ENCODE peak calls at places on chromosomes 13 and 19, in ten cellular contexts. O, F, E, G, M, X, C, H, Q and S are unnamed samples. For H3K27me3, the result is how much of the 10 kb centered on the place peaks cover.

GRCh38 chr19:38877781-38878574 is at the start of gene RINL:
- DNase-seq in O (peak), F (no peak), E (no peak), G (no peak), M (peak), X (no peak), C (peak), H (peak), Q (no peak), S (no peak)

GRCh38 chr13:53201454-53202225 is 173.0 kb downstream of the OLFM4 start:
- DNase-seq in O (peak), F (no peak), E (peak), G (no peak), M (no peak), X (peak), C (no peak), H (peak), Q (peak), S (no peak)

GRCh38 chr13:76828316-76828741 is 57.9 kb downstream of the KCTD12 start:
- DNase-seq in O (no peak), F (no peak), E (no peak), G (peak), M (no peak), X (no peak), C (no peak), H (no peak), Q (no peak), S (no peak)

GRCh38 chr13:30165791-30166190 is 141.6 kb downstream of the KATNAL1 start:
- DNase-seq in O (no peak), F (peak), E (no peak), G (no peak), M (no peak), X (no peak), C (no peak), H (no peak), Q (no peak), S (no peak)

GRCh38 chr19:44005968-44006367 is 3.2 kb downstream of the ZNF230 start:
- DNase-seq in O (no peak), F (no peak), E (no peak), G (peak), M (no peak), X (no peak), C (no peak), H (no peak), Q (no peak), S (no peak)

GRCh38 chr19:46821512-46822359 is 28.9 kb downstream of the AP2S1 start:
- DNase-seq in O (peak), F (no peak), E (no peak), G (no peak), M (no peak), X (no peak), C (no peak), H (no peak), Q (no peak), S (no peak)

GRCh38 chr19:18284710-18285430 is 3.4 kb upstream of the JUND start:
- DNase-seq in O (no peak), F (no peak), E (no peak), G (no peak), M (no peak), X (no peak), C (no peak), H (no peak), Q (no peak), S (no peak)

GRCh38 chr13:111335263-111335662 is 14.8 kb downstream of the TEX29 start:
- DNase-seq in O (no peak), F (no peak), E (no peak), G (no peak), M (no peak), X (no peak), C (no peak), H (no peak), Q (no peak), S (no peak)

GRCh38 chr19:32166238-32166637 is 179.2 kb upstream of the ZNF507 start:
- DNase-seq in O (no peak), F (no peak), E (no peak), G (no peak), M (no peak), X (no peak), C (no peak), H (no peak), Q (no peak), S (no peak)

GRCh38 chr19:3575949-3576673 is 3.4 kb downstream of the HMG20B start:
- DNase-seq in O (no peak), F (no peak), E (no peak), G (no peak), M (no peak), X (no peak), C (no peak), H (no peak), Q (no peak), S (no peak)

GRCh38 chr13:81927347-81927746 is 1586.4 kb upstream of the SPRY2 start:
- DNase-seq in O (no peak), F (no peak), E (no peak), G (no peak), M (no peak), X (no peak), C (no peak), H (no peak), Q (no peak), S (no peak)

GRCh38 chr19:18802354-18802753 is 11.2 kb upstream of the COMP start:
- DNase-seq in O (no peak), F (no peak), E (no peak), G (no peak), M (no peak), X (no peak), C (no peak), H (no peak), Q (peak), S (no peak)

GRCh38 chr19:49458567-49458903 is 5.5 kb downstream of the ALDH16A1 start:
- DNase-seq in O (no peak), F (no peak), E (no peak), G (no peak), M (no peak), X (no peak), C (no peak), H (no peak), Q (no peak), S (no peak)

GRCh38 chr13:61884830-61885229 is 469.2 kb upstream of the PCDH20 start:
- DNase-seq in O (no peak), F (no peak), E (no peak), G (no peak), M (no peak), X (no peak), C (no peak), H (no peak), Q (no peak), S (no peak)

GRCh38 chr13:49247722-49248432 is at the start of gene CDADC1:
- DNase-seq in O (peak), F (peak), E (peak), G (peak), M (peak), X (peak), C (peak), H (peak), Q (peak), S (peak)

GRCh38 chr19:35642312-35642711 is 767 bp downstream of the ETV2 start:
- DNase-seq in O (no peak), F (no peak), E (no peak), G (no peak), M (no peak), X (no peak), C (no peak), H (no peak), Q (no peak), S (no peak)

GRCh38 chr13:50911051-50911690 is 1.6 kb downstream of the RNASEH2B start:
- DNase-seq in O (no peak), F (no peak), E (no peak), G (no peak), M (no peak), X (no peak), C (no peak), H (no peak), Q (no peak), S (no peak)
- TF ChIP-seq POLR2A in O (no peak), F (no peak), E (no peak), G (no peak), M (no peak), X (no peak), C (no peak), H (no peak), Q (no peak), S (no peak)

GRCh38 chr13:24222756-24223155 is 62.2 kb downstream of the SPATA13 start:
- DNase-seq in O (no peak), F (no peak), E (no peak), G (no peak), M (no peak), X (no peak), C (no peak), H (no peak), Q (no peak), S (no peak)
- H3K4me3 ChIP-seq in O (no peak), F (no peak), E (no peak), G (no peak), M (no peak), X (no peak), C (no peak), H (no peak), Q (no peak), S (no peak)

GRCh38 chr19:6590458-6591319 is at the start of gene CD70:
- DNase-seq in O (peak), F (no peak), E (no peak), G (no peak), M (no peak), X (no peak), C (no peak), H (no peak), Q (no peak), S (no peak)
- H3K27me3 ChIP-seq in O (half or more), F (under half), E (under half), G (under half), M (half or more), X (half or more), C (under half), H (under half), Q (under half), S (under half)

DNA sequence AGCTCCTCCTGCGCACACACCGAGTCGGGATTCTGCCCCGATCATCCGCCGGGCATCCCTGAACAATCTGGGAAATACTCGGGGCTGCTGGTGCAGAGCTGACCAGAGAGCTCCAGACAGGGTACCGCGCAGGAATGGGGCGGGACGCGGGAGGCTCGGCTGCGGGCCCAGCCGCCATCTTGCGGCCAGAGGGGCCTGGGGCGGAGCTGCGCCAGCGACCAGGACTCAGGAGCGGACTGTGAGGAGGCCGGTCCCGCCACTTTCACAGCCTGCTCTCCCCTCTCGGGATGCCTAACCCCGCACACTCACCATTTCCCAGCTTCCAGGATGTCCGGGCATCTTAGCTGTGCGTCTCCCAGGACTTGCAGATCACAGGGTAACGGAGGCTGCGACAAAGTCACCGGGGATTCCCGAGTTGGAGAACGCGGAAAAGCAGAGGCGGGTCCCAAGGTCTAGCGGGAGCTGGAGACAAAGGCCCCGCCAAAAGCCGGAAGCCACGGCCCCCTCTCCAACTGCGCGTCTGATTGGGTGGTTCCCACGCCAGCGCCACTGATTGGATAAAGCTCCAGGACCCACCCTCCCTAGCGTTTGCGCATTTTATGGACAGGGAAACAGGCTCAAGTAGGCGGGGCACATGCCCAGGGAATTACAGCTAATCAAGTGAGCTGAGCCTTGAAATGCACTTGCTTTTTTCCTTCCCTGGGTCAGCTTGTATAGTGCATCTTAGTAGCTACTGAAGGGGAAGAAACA is 15.8 kb upstream of the ZNF43 start:
- DNase-seq in O (peak), F (peak), E (peak), G (peak), M (peak), X (peak), C (peak), H (peak), Q (peak), S (peak)
- TF ChIP-seq POLR2A in O (peak), F (peak), E (no peak), G (peak), M (no peak), X (no peak), C (no peak), H (peak), Q (no peak), S (peak)

DNA sequence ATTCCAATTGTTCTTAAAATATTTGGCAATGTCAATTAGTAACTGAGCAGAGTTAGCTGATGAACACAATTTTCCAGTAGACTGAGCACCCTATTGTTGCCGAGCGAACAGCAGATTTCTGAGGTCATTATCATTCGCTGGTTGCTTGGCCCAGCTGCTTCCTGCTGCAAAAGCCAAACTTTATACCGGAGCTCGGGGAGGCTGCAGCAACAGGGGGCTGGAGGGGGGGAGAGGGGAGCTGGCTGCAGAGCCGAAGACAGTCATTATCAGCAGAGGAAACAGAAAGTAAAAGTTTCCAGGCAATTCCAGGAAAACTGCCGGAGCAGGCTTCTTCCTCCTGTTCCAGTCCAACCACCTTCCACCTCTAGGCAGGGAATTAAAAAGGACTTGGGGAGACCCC is 77.9 kb downstream of the ZNF536 start:
- DNase-seq in O (peak), F (no peak), E (peak), G (no peak), M (peak), X (no peak), C (no peak), H (peak), Q (peak), S (peak)
- H3K4me3 ChIP-seq in O (peak), F (peak), E (peak), G (no peak), M (peak), X (peak), C (peak), H (no peak), Q (no peak), S (peak)

GRCh38 chr19:14678199-14678598 is 3.6 kb upstream of the ADGRE3 start:
- DNase-seq in O (no peak), F (no peak), E (no peak), G (no peak), M (no peak), X (no peak), C (no peak), H (no peak), Q (no peak), S (no peak)
- H3K27me3 ChIP-seq in O (under half), F (under half), E (under half), G (under half), M (under half), X (under half), C (under half), H (under half), Q (under half), S (under half)

GRCh38 chr13:33353210-33353609 is 67.7 kb upstream of the STARD13 start:
- DNase-seq in O (peak), F (peak), E (no peak), G (no peak), M (peak), X (no peak), C (no peak), H (peak), Q (peak), S (no peak)

GRCh38 chr13:33353646-33354045 is 68.1 kb upstream of the STARD13 start:
- DNase-seq in O (no peak), F (no peak), E (no peak), G (no peak), M (no peak), X (no peak), C (no peak), H (no peak), Q (no peak), S (no peak)

GRCh38 chr13:33352023-33352422 is 66.5 kb upstream of the STARD13 start:
- DNase-seq in O (no peak), F (no peak), E (no peak), G (no peak), M (no peak), X (no peak), C (no peak), H (no peak), Q (no peak), S (no peak)

GRCh38 chr13:33351324-33351723 is 65.8 kb upstream of the STARD13 start:
- DNase-seq in O (peak), F (no peak), E (no peak), G (peak), M (no peak), X (no peak), C (no peak), H (no peak), Q (no peak), S (no peak)

DNA sequence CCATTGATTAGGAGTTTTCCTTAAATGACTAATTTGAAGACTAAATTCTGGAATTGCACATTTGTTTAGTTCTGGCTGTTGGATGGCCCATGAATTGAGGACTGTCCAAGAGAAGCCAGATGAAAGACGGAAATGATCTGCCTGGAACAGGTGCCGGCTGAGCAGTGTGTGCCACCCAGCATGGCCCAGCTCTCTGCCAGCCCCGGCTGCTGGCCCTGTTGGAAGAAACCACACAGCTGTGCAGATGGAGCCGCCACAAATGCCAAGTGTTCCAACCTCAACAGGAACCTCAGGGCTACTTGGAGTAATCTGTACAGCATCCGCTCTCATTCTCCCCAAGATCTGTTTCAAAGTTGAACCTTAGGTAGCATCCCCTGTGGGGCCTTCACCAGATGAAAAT is 67.0 kb upstream of the STARD13 start:
- DNase-seq in O (no peak), F (no peak), E (no peak), G (no peak), M (no peak), X (no peak), C (no peak), H (no peak), Q (no peak), S (no peak)
- TF ChIP-seq POLR2A in O (no peak), F (no peak), E (no peak), G (no peak), M (no peak), X (no peak), C (no peak), H (no peak), Q (no peak), S (no peak)